ENCODE peak calls at places on chromosomes 13 and 19, in nine cellular contexts. L is left ventricle myocardium inferior, J is IMR-90, W is heart right ventricle, O is suprapubic skin, Y is GM23248, I is esophagus muscularis mucosa, S is testis, M is upper lobe of left lung. Q is an unnamed sample.

GRCh38 chr13:52599037-52599852 is 43.0 kb upstream of the HNRNPA1L2 start:
- DNase-seq in Y (peak; percentile 81), I (no peak), L (no peak), S (peak; percentile 38), J (peak; percentile 71), M (no peak), W (peak; percentile 51), O (no peak), Q (peak; percentile 67)

GRCh38 chr13:30882996-30883766 is 22.9 kb upstream of the MEDAG start:
- DNase-seq in L (no peak), Y (no peak), W (no peak), M (no peak), I (no peak), S (no peak), J (no peak), O (no peak), Q (no peak)

GRCh38 chr19:40309666-40310065 is 24.5 kb upstream of the AKT2 start:
- DNase-seq in L (no peak), I (no peak), O (no peak), S (no peak), W (no peak), J (no peak), M (no peak), Y (no peak), Q (no peak)

GRCh38 chr13:43792456-43792855 is 5.7 kb upstream of the ENOX1 start:
- DNase-seq in S (no peak), J (no peak), O (no peak), M (no peak), W (no peak), I (no peak), L (no peak), Y (peak; percentile 12), Q (no peak)

GRCh38 chr13:112575680-112576079 is 12.3 kb downstream of the TUBGCP3 start:
- DNase-seq in I (peak; percentile 77), Y (peak; percentile 58), W (no peak), O (no peak), J (no peak), L (no peak), M (no peak), S (no peak), Q (peak; percentile 39)

GRCh38 chr13:43196171-43196611 is 172.8 kb downstream of the DNAJC15 start:
- DNase-seq in W (peak; percentile 47), O (no peak), L (peak; percentile 41), M (no peak), Y (peak; percentile 16), J (peak; percentile 8), S (peak; percentile 57), I (no peak), Q (no peak)

GRCh38 chr13:52849727-52850395 is 1.4 kb upstream of the PCDH8 start:
- DNase-seq in O (no peak), M (peak; percentile 38), W (no peak), S (no peak), L (no peak), Y (no peak), J (no peak), I (no peak), Q (no peak)

GRCh38 chr19:16876904-16877361 is 11.9 kb upstream of the F2RL3 start:
- DNase-seq in L (no peak), I (no peak), W (no peak), Y (no peak), O (no peak), S (no peak), M (no peak), J (no peak), Q (no peak)

GRCh38 chr19:5951338-5951861 is 26.5 kb downstream of the RANBP3 start:
- DNase-seq in W (no peak), Y (no peak), I (no peak), J (no peak), O (no peak), S (peak; percentile 23), M (no peak), L (no peak), Q (no peak)
- H3K4me3 ChIP-seq in W (no peak overlapping the region), Y (no peak overlapping the region), I (peak overlapping the region; percentile 0), J (no peak overlapping the region), O (no peak overlapping the region), S (no peak overlapping the region), M (no peak overlapping the region), L (peak overlapping the region; percentile 31), Q (no peak overlapping the region)

GRCh38 chr19:45352062-45352461 is 11.5 kb downstream of the KLC3 start:
- DNase-seq in M (no peak), W (no peak), I (no peak), S (no peak), O (no peak), L (no peak), J (no peak), Y (no peak), Q (no peak)

GRCh38 chr19:45350477-45351058 is 10.0 kb downstream of the KLC3 start:
- DNase-seq in M (no peak), I (no peak), Y (no peak), J (no peak), S (no peak), L (no peak), W (no peak), O (no peak), Q (no peak)

GRCh38 chr19:45351401-45351952 is 10.9 kb downstream of the KLC3 start:
- DNase-seq in Y (no peak), W (no peak), L (no peak), J (no peak), S (no peak), O (no peak), M (no peak), I (no peak), Q (no peak)

GRCh38 chr19:45352914-45353796 is 12.6 kb downstream of the KLC3 start:
- DNase-seq in O (no peak), W (no peak), M (no peak), L (no peak), S (no peak), J (no peak), I (no peak), Y (no peak), Q (no peak)

GRCh38 chr19:45352471-45352870 is 11.9 kb downstream of the KLC3 start:
- DNase-seq in I (no peak), M (no peak), J (no peak), W (no peak), S (no peak), L (no peak), O (no peak), Y (no peak), Q (no peak)
- H3K36me3 ChIP-seq in I (peaks cover 50% of the 10 kb centered on the region), M (peaks cover 42% of the 10 kb centered on the region), J (peaks cover 51% of the 10 kb centered on the region), W (no peaks in the 10 kb centered on the region), S (no peaks in the 10 kb centered on the region), L (peaks cover 47% of the 10 kb centered on the region), O (peaks cover 77% of the 10 kb centered on the region), Y (peaks cover 16% of the 10 kb centered on the region), Q (peaks cover 66% of the 10 kb centered on the region)

GRCh38 chr19:4604912-4605311 is 34.4 kb upstream of the TNFAIP8L1 start:
- DNase-seq in Y (no peak), J (no peak), M (no peak), W (no peak), O (no peak), S (no peak), L (no peak), I (no peak), Q (no peak)

GRCh38 chr19:4606921-4607678 is 32.2 kb upstream of the TNFAIP8L1 start:
- DNase-seq in W (peak; percentile 74), O (no peak), Y (peak; percentile 21), J (no peak), S (peak; percentile 71), I (no peak), M (peak; percentile 83), L (peak; percentile 67), Q (no peak)

GRCh38 chr19:4613258-4613751 is 26.0 kb upstream of the TNFAIP8L1 start:
- DNase-seq in L (no peak), O (no peak), I (no peak), Y (no peak), M (no peak), W (no peak), J (no peak), S (no peak), Q (no peak)

GRCh38 chr19:4606181-4606580 is 33.1 kb upstream of the TNFAIP8L1 start:
- DNase-seq in W (no peak), L (no peak), I (no peak), O (no peak), M (no peak), J (no peak), Y (no peak), S (no peak), Q (no peak)

GRCh38 chr19:4609878-4610511 is 29.3 kb upstream of the TNFAIP8L1 start:
- DNase-seq in J (no peak), M (peak; percentile 77), O (no peak), I (no peak), W (peak; percentile 18), L (peak; percentile 46), Y (no peak), S (no peak), Q (no peak)
- H3K4me3 ChIP-seq in J (no peak overlapping the region), M (no peak overlapping the region), O (no peak overlapping the region), I (no peak overlapping the region), W (peak overlapping the region; percentile 16), L (peak overlapping the region; percentile 30), Y (no peak overlapping the region), S (no peak overlapping the region), Q (no peak overlapping the region)

GRCh38 chr19:54456423-54457373 is 6.9 kb downstream of the LENG9 start:
- DNase-seq in I (no peak), M (peak; percentile 84), Y (no peak), L (no peak), S (no peak), J (no peak), W (no peak), O (no peak), Q (no peak)

GRCh38 chr19:54453921-54454780 is 5.2 kb downstream of the LENG8 start:
- DNase-seq in W (no peak), M (peak; percentile 72), O (no peak), J (no peak), Y (no peak), I (no peak), S (no peak), L (no peak), Q (no peak)

GRCh38 chr19:54455786-54456422 is 6.9 kb downstream of the LENG8 start:
- DNase-seq in J (no peak), W (no peak), I (no peak), L (no peak), S (no peak), Y (no peak), M (peak; percentile 74), O (no peak), Q (no peak)

GRCh38 chr19:54452626-54453025 is 3.6 kb downstream of the LENG8 start:
- DNase-seq in Y (no peak), O (no peak), W (no peak), M (peak; percentile 40), J (no peak), S (no peak), I (no peak), L (no peak), Q (no peak)

DNA sequence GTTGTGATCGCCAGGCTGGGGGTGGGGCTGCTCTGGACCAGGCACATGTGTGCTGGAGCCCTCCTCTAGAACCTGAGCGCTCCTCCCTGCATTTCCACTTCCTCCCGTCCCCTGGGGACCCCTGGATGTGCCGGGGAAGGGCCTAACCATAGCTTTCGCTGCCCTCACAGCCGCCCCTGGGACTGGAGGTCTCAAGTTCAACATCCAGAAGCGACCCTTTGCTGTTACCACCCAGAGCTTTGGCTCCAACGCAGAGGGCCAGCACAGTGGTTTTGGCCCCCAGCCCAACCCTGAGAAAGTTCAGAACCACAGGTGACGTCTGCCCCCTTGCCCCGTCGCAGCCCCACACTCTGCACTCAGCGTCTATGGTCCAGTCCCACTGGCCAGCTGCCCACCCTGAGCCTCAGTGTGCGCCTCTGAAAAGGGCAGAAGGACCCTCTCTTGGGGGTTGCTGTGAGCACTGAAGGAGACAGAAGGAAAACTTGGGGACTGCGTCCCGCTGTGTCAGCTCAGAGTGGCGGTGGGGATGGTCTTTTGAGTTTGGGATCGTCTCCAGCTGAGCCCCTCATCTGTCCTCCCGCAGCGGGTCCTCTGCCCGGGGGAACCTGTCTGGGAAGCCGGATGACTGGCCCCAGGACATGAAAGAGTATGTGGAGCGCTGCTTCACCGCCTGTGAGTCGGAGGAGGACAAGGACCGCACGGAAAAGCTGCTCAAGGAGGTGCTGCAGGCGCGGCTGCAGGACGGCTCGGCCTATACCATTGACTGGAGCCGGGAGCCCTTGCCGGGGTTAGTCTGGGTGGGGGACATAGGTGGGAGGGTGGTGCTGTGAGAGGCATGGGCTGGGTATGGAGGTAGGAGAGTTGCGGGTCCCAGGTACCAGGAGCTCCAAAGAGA is 6.0 kb downstream of the LENG8 start:
- DNase-seq in W (no peak), O (no peak), Y (no peak), L (no peak), J (no peak), I (no peak), M (peak; percentile 59), S (no peak), Q (no peak)
- H3K36me3 ChIP-seq in W (peaks cover 4% of the 10 kb centered on the region), O (peaks cover 92% of the 10 kb centered on the region), Y (peaks cover 52% of the 10 kb centered on the region), L (peaks cover 95% of the 10 kb centered on the region), J (peaks cover 90% of the 10 kb centered on the region), I (peaks cover 94% of the 10 kb centered on the region), M (peaks cover 93% of the 10 kb centered on the region), S (no peaks in the 10 kb centered on the region), Q (peaks cover 95% of the 10 kb centered on the region)